ENCODE peak calls at places on chromosomes 4 and X, in eight cellular contexts. One of them, this sample, is unnamed.
A peak's percentile ranks its signal among the peaks of the same experiment; 100 is the strongest.

GRCh38 chr4:7043521-7044414 is 596 bp downstream of the TADA2B start:
- DNase-seq in HFFc6: peak; percentile 11
- DNase-seq in fibroblast of the aortic adventitia: peak; percentile 37
- DNase-seq in T-helper 1 cell: peak; percentile 36
- DNase-seq in PC-3: no peak
- DNase-seq in left colon: peak; percentile 45
- DNase-seq in GM12891: peak; percentile 69
- DNase-seq in A549: peak; percentile 49
- DNase-seq in this sample: peak; percentile 58

GRCh38 chrX:37905436-37906147 is 58.2 kb upstream of the DYNLT3 start:
- DNase-seq in HFFc6: no peak
- DNase-seq in fibroblast of the aortic adventitia: peak; percentile 6
- DNase-seq in T-helper 1 cell: no peak
- DNase-seq in PC-3: no peak
- DNase-seq in left colon: no peak
- DNase-seq in GM12891: no peak
- DNase-seq in A549: peak; percentile 10
- DNase-seq in this sample: peak; percentile 12

GRCh38 chr4:182306792-182307507 is 63.7 kb downstream of the TENM3 start:
- DNase-seq in HFFc6: peak; percentile 20
- DNase-seq in fibroblast of the aortic adventitia: no peak
- DNase-seq in T-helper 1 cell: no peak
- DNase-seq in PC-3: no peak
- DNase-seq in left colon: no peak
- DNase-seq in GM12891: no peak
- DNase-seq in A549: no peak
- DNase-seq in this sample: no peak

GRCh38 chr4:84971319-84971932 is 4.9 kb upstream of the WDFY3 start:
- DNase-seq in HFFc6: peak; percentile 69
- DNase-seq in fibroblast of the aortic adventitia: peak; percentile 82
- DNase-seq in T-helper 1 cell: no peak
- DNase-seq in PC-3: peak; percentile 59
- DNase-seq in left colon: no peak
- DNase-seq in GM12891: no peak
- DNase-seq in A549: peak; percentile 16
- DNase-seq in this sample: no peak

GRCh38 chr4:109985993-109986640 is 73.4 kb downstream of the EGF start:
- DNase-seq in HFFc6: no peak
- DNase-seq in fibroblast of the aortic adventitia: no peak
- DNase-seq in T-helper 1 cell: no peak
- DNase-seq in PC-3: no peak
- DNase-seq in left colon: no peak
- DNase-seq in GM12891: no peak
- DNase-seq in A549: no peak
- DNase-seq in this sample: no peak

GRCh38 chrX:154809939-154810665 is 4.8 kb upstream of the MPP1 start:
- DNase-seq in HFFc6: no peak
- DNase-seq in fibroblast of the aortic adventitia: peak; percentile 16
- DNase-seq in T-helper 1 cell: no peak
- DNase-seq in PC-3: no peak
- DNase-seq in left colon: no peak
- DNase-seq in GM12891: no peak
- DNase-seq in A549: no peak
- DNase-seq in this sample: no peak

GRCh38 chr4:85426366-85426765 is 48.6 kb upstream of the ARHGAP24 start:
- DNase-seq in HFFc6: no peak
- DNase-seq in fibroblast of the aortic adventitia: no peak
- DNase-seq in T-helper 1 cell: no peak
- DNase-seq in PC-3: no peak
- DNase-seq in left colon: no peak
- DNase-seq in GM12891: no peak
- DNase-seq in A549: no peak
- DNase-seq in this sample: no peak

GRCh38 chr4:52014903-52015302 is 5.3 kb downstream of the LRRC66 start:
- DNase-seq in HFFc6: no peak
- DNase-seq in fibroblast of the aortic adventitia: no peak
- DNase-seq in T-helper 1 cell: no peak
- DNase-seq in PC-3: no peak
- DNase-seq in left colon: no peak
- DNase-seq in GM12891: no peak
- DNase-seq in A549: no peak
- DNase-seq in this sample: no peak

GRCh38 chr4:134906404-134907023 is 704.9 kb upstream of the PABPC4L start:
- DNase-seq in HFFc6: peak; percentile 30
- DNase-seq in fibroblast of the aortic adventitia: no peak
- DNase-seq in T-helper 1 cell: no peak
- DNase-seq in PC-3: peak; percentile 35
- DNase-seq in left colon: no peak
- DNase-seq in GM12891: no peak
- DNase-seq in A549: no peak
- DNase-seq in this sample: no peak

GRCh38 chrX:115898382-115899001 is 272.1 kb upstream of the AGTR2 start:
- DNase-seq in HFFc6: no peak
- DNase-seq in fibroblast of the aortic adventitia: peak; percentile 72
- DNase-seq in T-helper 1 cell: no peak
- DNase-seq in PC-3: peak; percentile 46
- DNase-seq in left colon: peak; percentile 63
- DNase-seq in GM12891: no peak
- DNase-seq in A549: no peak
- DNase-seq in this sample: peak; percentile 80

GRCh38 chr4:56752985-56753384 is 68.5 kb downstream of the SPINK2 start:
- DNase-seq in HFFc6: no peak
- DNase-seq in fibroblast of the aortic adventitia: no peak
- DNase-seq in T-helper 1 cell: no peak
- DNase-seq in PC-3: peak; percentile 88
- DNase-seq in left colon: no peak
- DNase-seq in GM12891: no peak
- DNase-seq in A549: no peak
- DNase-seq in this sample: peak; percentile 8

GRCh38 chr4:56106180-56106579 is 157.4 kb downstream of the CEP135 start:
- DNase-seq in HFFc6: no peak
- DNase-seq in fibroblast of the aortic adventitia: no peak
- DNase-seq in T-helper 1 cell: no peak
- DNase-seq in PC-3: no peak
- DNase-seq in left colon: no peak
- DNase-seq in GM12891: no peak
- DNase-seq in A549: no peak
- DNase-seq in this sample: no peak